ENCODE peak calls at places on chromosome 12, in ten cellular contexts. H, I, F, N, Y, B, T, O, K and C are unnamed samples.

GRCh38 chr12:112664569-112664968 is 127.0 kb upstream of the RPH3A start:
- DNase-seq in H (no peak), I (peak; percentile 30), F (no peak), N (peak; percentile 14), Y (no peak), B (no peak), T (no peak), O (no peak), K (no peak), C (peak; percentile 59)

GRCh38 chr12:27785882-27786570 is 6.0 kb upstream of the MANSC4 start:
- DNase-seq in H (no peak), I (peak; percentile 93), F (no peak), N (peak; percentile 59), Y (no peak), B (no peak), T (no peak), O (no peak), K (no peak), C (no peak)

GRCh38 chr12:127455347-127456265 is 811.4 kb upstream of the TMEM132C start:
- DNase-seq in H (no peak), I (no peak), F (no peak), N (no peak), Y (no peak), B (no peak), T (no peak), O (no peak), K (no peak), C (peak; percentile 8)

GRCh38 chr12:109518820-109519665 is 41.6 kb downstream of the UBE3B start:
- DNase-seq in H (no peak), I (peak; percentile 77), F (no peak), N (peak; percentile 90), Y (no peak), B (peak; percentile 76), T (peak; percentile 44), O (peak; percentile 80), K (no peak), C (peak; percentile 67)

GRCh38 chr12:14784471-14784870 is 18.8 kb downstream of the WBP11 start:
- DNase-seq in H (no peak), I (no peak), F (no peak), N (no peak), Y (no peak), B (no peak), T (no peak), O (no peak), K (no peak), C (no peak)

GRCh38 chr12:2092890-2093289 is 40.1 kb downstream of the CACNA1C start:
- DNase-seq in H (no peak), I (no peak), F (peak; percentile 28), N (peak; percentile 50), Y (no peak), B (no peak), T (no peak), O (no peak), K (no peak), C (no peak)

GRCh38 chr12:124233846-124234620 is 60.9 kb upstream of the RFLNA start:
- DNase-seq in H (no peak), I (no peak), F (no peak), N (peak; percentile 60), Y (no peak), B (no peak), T (no peak), O (no peak), K (no peak), C (no peak)

GRCh38 chr12:1666215-1666614 is 24.7 kb upstream of the ADIPOR2 start:
- DNase-seq in H (no peak), I (no peak), F (no peak), N (no peak), Y (no peak), B (no peak), T (no peak), O (no peak), K (no peak), C (no peak)